ENCODE peak calls at places on chromosomes 12 and 14, in four cellular contexts. G is AG04450, Q is kidney epithelial cell, S is heart right ventricle. K is an unnamed sample.

GRCh38 chr14:64841121-64841611 is 38.5 kb downstream of the SPTB start:
- DNase-seq in G (peak; percentile 26), S (no peak), Q (peak; percentile 60), K (peak; percentile 32)

GRCh38 chr14:81164167-81164774 is 56.5 kb downstream of the GTF2A1 start:
- DNase-seq in S (no peak), G (peak; percentile 15), Q (peak; percentile 90), K (peak; percentile 32)

GRCh38 chr12:105748806-105749600 is 389.8 kb downstream of the NUAK1 start:
- DNase-seq in S (peak; percentile 30), Q (no peak), G (peak; percentile 49), K (peak; percentile 22)

GRCh38 chr12:83826112-83826511 is 1086.5 kb downstream of the SLC6A15 start:
- DNase-seq in Q (no peak), G (no peak), S (no peak), K (peak; percentile 21)

GRCh38 chr14:44963775-44964380 is 1.9 kb downstream of the TOGARAM1 start:
- DNase-seq in Q (no peak), G (no peak), S (no peak), K (no peak)

GRCh38 chr12:117124421-117125274 is 25.4 kb upstream of the TESC start:
- DNase-seq in Q (no peak), S (no peak), G (no peak), K (no peak)

GRCh38 chr12:14394317-14395058 is 29.0 kb downstream of the ATF7IP start:
- DNase-seq in S (no peak), G (peak; percentile 51), Q (peak; percentile 31), K (peak; percentile 71)

GRCh38 chr14:66009104-66009503 is 477.1 kb upstream of the CCDC196 start:
- DNase-seq in Q (peak; percentile 28), G (no peak), S (no peak), K (peak; percentile 12)

GRCh38 chr12:41950455-41950854 is 194.2 kb downstream of the GXYLT1 start:
- DNase-seq in Q (no peak), S (no peak), G (no peak), K (no peak)

GRCh38 chr12:30985814-30986452 is 59.4 kb downstream of the TSPAN11 start:
- DNase-seq in G (no peak), S (peak; percentile 61), Q (no peak), K (no peak)

GRCh38 chr12:62625238-62625637 is 158.6 kb downstream of the MON2 start:
- DNase-seq in Q (peak; percentile 79), G (no peak), S (peak; percentile 22), K (no peak)

GRCh38 chr12:47742253-47742825 is 16.3 kb downstream of the RAPGEF3 start:
- DNase-seq in S (peak; percentile 63), Q (no peak), G (no peak), K (no peak)

GRCh38 chr12:98402081-98402480 is 113.3 kb upstream of the TMPO start:
- DNase-seq in Q (peak; percentile 42), S (no peak), G (no peak), K (no peak)

GRCh38 chr12:88142610-88142991 is 494 bp downstream of the TMTC3 start:
- DNase-seq in S (peak; percentile 14), G (no peak), Q (no peak), K (no peak)

GRCh38 chr12:56011509-56012090 is 9.2 kb upstream of the IKZF4 start:
- DNase-seq in Q (no peak), G (no peak), S (no peak), K (no peak)

GRCh38 chr14:65849558-65849957 is 437.0 kb downstream of the FUT8 start:
- DNase-seq in S (no peak), G (no peak), Q (no peak), K (no peak)

GRCh38 chr14:64614214-64614613 is 64.5 kb downstream of the PPP1R36 start:
- DNase-seq in S (no peak), Q (no peak), G (no peak), K (no peak)

GRCh38 chr14:55129428-55130193 is 559 bp downstream of the LGALS3 start:
- DNase-seq in S (peak; percentile 73), Q (no peak), G (no peak), K (no peak)

GRCh38 chr12:115942346-115942745 is 335.1 kb downstream of the MED13L start:
- DNase-seq in G (no peak), Q (no peak), S (no peak), K (no peak)

GRCh38 chr14:70888681-70889175 is 18.5 kb upstream of the PCNX1 start:
- DNase-seq in Q (no peak), S (no peak), G (no peak), K (no peak)

GRCh38 chr12:108551556-108551955 is 9.4 kb downstream of the SART3 start:
- DNase-seq in Q (no peak), S (no peak), G (no peak), K (no peak)

GRCh38 chr12:132806857-132807256 is 21.8 kb downstream of the GOLGA3 start:
- DNase-seq in S (no peak), Q (no peak), G (no peak), K (no peak)

GRCh38 chr14:102196436-102197230 is 56.9 kb downstream of the WDR20 start:
- DNase-seq in S (no peak), Q (no peak), G (no peak), K (no peak)

GRCh38 chr14:102532204-102532658 is 22.7 kb upstream of the ANKRD9 start:
- DNase-seq in S (no peak), Q (no peak), G (no peak), K (no peak)

GRCh38 chr12:132275631-132276030 is 53.8 kb downstream of the GALNT9 start:
- DNase-seq in S (peak; percentile 6), Q (no peak), G (no peak), K (no peak)

GRCh38 chr12:11545438-11546330 is 103.8 kb upstream of the ETV6 start:
- DNase-seq in Q (no peak), S (no peak), G (no peak), K (no peak)

GRCh38 chr12:12977231-12977630 is 22.8 kb downstream of the HEBP1 start:
- DNase-seq in Q (no peak), S (no peak), G (no peak), K (no peak)

GRCh38 chr12:128817115-128818015 is 6.4 kb downstream of the SLC15A4 start:
- DNase-seq in Q (peak; percentile 66), G (no peak), S (peak; percentile 57), K (no peak)

GRCh38 chr12:45615268-45615667 is 114.2 kb upstream of the ARID2 start:
- DNase-seq in G (peak; percentile 27), Q (peak; percentile 34), S (no peak), K (peak; percentile 57)

GRCh38 chr12:60266381-60266852 is 670.6 kb downstream of the SLC16A7 start:
- DNase-seq in G (peak; percentile 55), Q (no peak), S (no peak), K (no peak)

GRCh38 chr14:74412753-74413152 is 13.3 kb downstream of the SYNDIG1L start:
- DNase-seq in Q (no peak), S (no peak), G (no peak), K (no peak)

GRCh38 chr12:67268335-67268895 is 743 bp upstream of the CAND1 start:
- DNase-seq in S (peak; percentile 60), G (peak; percentile 98), Q (peak; percentile 97), K (peak; percentile 100)

GRCh38 chr12:74317078-74317581 is 220.5 kb upstream of the ATXN7L3B start:
- DNase-seq in S (no peak), G (no peak), Q (peak; percentile 7), K (no peak)

GRCh38 chr14:75277000-75277795 is 1.4 kb upstream of the FOS start:
- DNase-seq in G (no peak), Q (peak; percentile 66), S (peak; percentile 91), K (no peak)

GRCh38 chr12:52566847-52567291 is 6.8 kb downstream of the KRT74 start:
- DNase-seq in G (no peak), S (peak; percentile 72), Q (no peak), K (no peak)

GRCh38 chr14:52862652-52863338 is 71.4 kb upstream of the GNPNAT1 start:
- DNase-seq in G (peak; percentile 71), S (no peak), Q (no peak), K (no peak)

DNA sequence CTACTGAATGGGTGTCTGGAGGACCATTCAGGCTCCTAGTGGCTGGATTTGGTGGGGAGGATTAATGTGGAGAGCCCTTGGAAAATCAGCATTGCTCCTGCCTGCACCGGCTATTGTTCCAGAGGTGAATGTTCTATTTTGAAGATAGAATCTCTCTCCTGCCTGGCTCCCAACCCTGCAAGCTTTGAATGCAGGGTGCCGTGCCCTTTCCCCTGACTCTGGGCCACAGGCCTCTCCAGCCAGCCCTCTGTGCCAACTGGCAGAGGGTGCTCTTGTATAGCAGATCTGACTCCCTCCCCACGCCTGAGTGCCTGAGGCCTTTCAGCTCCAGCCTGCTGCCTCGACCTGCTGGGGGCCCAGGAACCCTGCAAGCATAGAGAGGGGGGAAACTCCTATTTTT is 106.8 kb downstream of the TMEM260 start:
- DNase-seq in Q (no peak), S (peak; percentile 40), G (no peak), K (no peak)
- TF ChIP-seq CTCF in Q (peak; percentile 43), S (peak; percentile 17), G (no peak), K (no peak)

GRCh38 chr14:58428011-58428807 is 690 bp downstream of the KIAA0586 start:
- DNase-seq in Q (no peak), G (no peak), S (no peak), K (peak; percentile 22)
- H3K4me3 ChIP-seq in Q (peak overlapping the region; percentile 77), G (peak overlapping the region; percentile 89), S (peak overlapping the region; percentile 75), K (peak overlapping the region; percentile 96)

GRCh38 chr12:99658950-99659349 is 11.4 kb downstream of the GARIN6 start:
- DNase-seq in S (no peak), Q (no peak), G (no peak), K (no peak)
- TF ChIP-seq CTCF in S (peak; percentile 14), Q (peak; percentile 25), G (peak; percentile 20), K (no peak)

DNA sequence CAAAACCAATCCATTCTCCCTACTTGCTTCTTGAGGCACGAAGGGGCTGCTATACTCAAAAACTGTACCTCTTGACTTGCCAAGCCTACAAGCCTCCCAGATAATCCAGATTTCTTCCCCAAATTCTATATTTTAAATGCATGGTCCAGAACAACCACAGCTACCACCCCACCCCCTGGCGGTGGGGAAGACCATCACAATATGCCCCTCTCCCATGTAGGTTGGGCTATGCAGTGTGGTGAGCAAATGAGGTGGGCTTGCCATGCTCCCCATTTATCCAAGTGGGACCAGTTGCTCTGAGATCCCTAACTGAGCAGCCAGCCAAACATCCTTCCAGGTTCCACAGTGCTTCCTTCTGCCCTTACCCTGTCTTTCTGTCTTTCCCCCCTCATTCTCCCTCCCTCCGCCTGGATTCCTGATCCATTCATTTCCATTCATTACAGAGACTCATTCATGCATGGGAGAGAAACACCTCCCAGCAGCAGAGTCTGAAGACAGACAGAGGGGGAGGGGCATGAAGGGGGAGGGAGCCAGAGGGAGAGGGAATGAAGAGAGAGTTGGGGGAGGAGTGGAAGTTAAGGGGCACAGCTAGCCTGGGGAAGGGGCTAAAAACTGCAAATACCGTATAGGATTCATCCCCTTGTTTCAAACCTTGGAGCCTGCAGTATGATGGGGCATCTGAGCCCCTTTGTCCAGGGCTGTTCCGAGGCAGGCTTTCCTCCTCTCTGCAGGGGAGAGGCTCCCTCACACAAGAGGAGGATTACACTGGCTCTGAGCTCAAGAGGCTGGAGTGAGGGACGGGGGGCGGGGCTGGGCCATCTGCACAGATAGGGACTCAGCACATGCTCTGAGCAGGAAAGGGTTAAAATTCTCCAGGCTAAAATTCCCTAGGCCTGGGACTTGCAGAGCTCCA is 4.4 kb downstream of the ZNF219 start:
- DNase-seq in S (no peak), G (no peak), Q (no peak), K (no peak)
- H3K4me3 ChIP-seq in S (no peak overlapping the region), G (no peak overlapping the region), Q (no peak overlapping the region), K (no peak overlapping the region)